ENCODE peak calls at places on chromosomes 11 and 22, in eight cellular contexts. M is EH, N is C1 segment of cervical spinal cord, Q is dorsolateral prefrontal cortex, E is OCI-LY7, W is DMS 273 treated with DMSO at 0.1 percent for 48 hours, J is osteocyte, Z is GM23248. R is an unnamed sample.

GRCh38 chr11:11843233-11843632 is 1.5 kb downstream of the USP47 start:
- DNase-seq in N (no peak), J (no peak), Z (peak), W (no peak), E (peak), M (peak), Q (no peak), R (no peak)

GRCh38 chr22:46070215-46070721 is 80.1 kb upstream of the PPARA start:
- DNase-seq in J (no peak), Q (peak), W (no peak), M (no peak), N (no peak), E (peak), Z (peak), R (no peak)

GRCh38 chr11:111513240-111513605 is 1.0 kb upstream of the BTG4 start:
- DNase-seq in Z (no peak), W (peak), E (no peak), M (no peak), N (no peak), Q (no peak), J (no peak), R (no peak)

GRCh38 chr11:134069996-134070845 is 1.3 kb downstream of the JAM3 start:
- DNase-seq in M (no peak), E (no peak), Q (no peak), N (peak), J (no peak), Z (no peak), W (no peak), R (no peak)

GRCh38 chr11:134101292-134101691 is 32.4 kb downstream of the JAM3 start:
- DNase-seq in M (peak), E (no peak), Q (no peak), W (no peak), J (no peak), N (no peak), Z (peak), R (no peak)

GRCh38 chr11:75582935-75583709 is 21.1 kb downstream of the SERPINH1 start:
- DNase-seq in J (peak), E (peak), M (peak), Z (peak), Q (peak), W (no peak), N (peak), R (no peak)

GRCh38 chr22:44889233-44889878 is 120.4 kb downstream of the PHF21B start:
- DNase-seq in E (no peak), W (no peak), Z (peak), N (no peak), Q (peak), M (peak), J (no peak), R (no peak)

GRCh38 chr22:19518568-19519030 is 5.6 kb downstream of the CLDN5 start:
- DNase-seq in Z (no peak), J (no peak), M (no peak), W (no peak), Q (no peak), N (no peak), E (no peak), R (no peak)

GRCh38 chr11:32809313-32809712 is 14.9 kb upstream of the CCDC73 start:
- DNase-seq in Q (no peak), Z (peak), M (peak), J (no peak), N (peak), E (peak), W (peak), R (peak)

GRCh38 chr22:30890689-30891442 is 77.7 kb downstream of the MORC2 start:
- DNase-seq in Z (peak), N (no peak), E (peak), W (no peak), Q (peak), J (peak), M (peak), R (peak)

GRCh38 chr22:32618461-32619140 is 144.0 kb downstream of the FBXO7 start:
- DNase-seq in J (no peak), E (no peak), W (no peak), N (no peak), M (no peak), Q (no peak), Z (no peak), R (no peak)

GRCh38 chr11:67468509-67468834 is 579 bp downstream of the TMEM134 start:
- DNase-seq in W (no peak), N (no peak), J (no peak), M (no peak), Q (no peak), Z (no peak), E (peak), R (no peak)

GRCh38 chr11:33618956-33619355 is 81.7 kb downstream of the C11orf91 start:
- DNase-seq in J (no peak), Q (no peak), W (no peak), E (no peak), M (no peak), N (no peak), Z (no peak), R (no peak)

GRCh38 chr11:119741369-119742262 is 12.6 kb upstream of the NECTIN1 start:
- DNase-seq in Q (peak), W (no peak), Z (peak), M (peak), J (no peak), N (peak), E (peak), R (no peak)

GRCh38 chr22:36166518-36167220 is 6.1 kb upstream of the APOL3 start:
- DNase-seq in W (no peak), N (no peak), Q (no peak), Z (no peak), E (no peak), J (no peak), M (no peak), R (peak)

GRCh38 chr22:39266398-39267030 is 21.7 kb upstream of the PDGFB start:
- DNase-seq in J (no peak), Z (peak), N (peak), W (no peak), Q (no peak), M (peak), E (no peak), R (no peak)

GRCh38 chr11:106077609-106078517 is at the start of gene AASDHPPT:
- DNase-seq in Z (peak), Q (no peak), M (peak), W (no peak), E (peak), N (peak), J (no peak), R (peak)

GRCh38 chr11:108522318-108522717 is 24.1 kb upstream of the POGLUT3 start:
- DNase-seq in Q (no peak), N (no peak), E (no peak), W (no peak), Z (no peak), J (no peak), M (no peak), R (no peak)

GRCh38 chr11:34719303-34719848 is 98.5 kb downstream of the EHF start:
- DNase-seq in E (no peak), W (no peak), Z (no peak), N (no peak), Q (no peak), M (no peak), J (no peak), R (no peak)

GRCh38 chr22:49263101-49263500 is 564.6 kb downstream of the BRD1 start:
- DNase-seq in E (no peak), N (no peak), J (peak), Z (no peak), Q (no peak), W (no peak), M (no peak), R (no peak)

GRCh38 chr11:120122921-120123683 is 14.8 kb downstream of the TRIM29 start:
- DNase-seq in N (no peak), E (no peak), Q (no peak), J (no peak), W (no peak), Z (no peak), M (no peak), R (no peak)

GRCh38 chr11:69366591-69366990 is 72.6 kb downstream of the MYEOV start:
- DNase-seq in E (no peak), N (no peak), M (no peak), W (no peak), Q (no peak), Z (no peak), J (no peak), R (no peak)

GRCh38 chr22:49185312-49185969 is 642.2 kb downstream of the BRD1 start:
- DNase-seq in Z (no peak), J (no peak), N (no peak), W (no peak), E (no peak), M (no peak), Q (no peak), R (no peak)

GRCh38 chr11:122804161-122804560 is 34.1 kb upstream of the CRTAM start:
- DNase-seq in Z (peak), J (no peak), N (no peak), E (no peak), W (no peak), Q (no peak), M (peak), R (no peak)